ENCODE peak calls at places on chromosomes 16 and 17, in six cellular contexts. Q is neuronal stem cell, F is trophoblast cell, D is GM06990, E is cardiac fibroblast, U is iPS DF 6.9. K is an unnamed sample.

GRCh38 chr16:57153841-57154240 is 32.0 kb downstream of the PSME3IP1 start:
- DNase-seq in Q (no peak), F (no peak), D (no peak), E (no peak), U (no peak), K (no peak)

GRCh38 chr17:48179071-48179945 is 71.7 kb downstream of the SNX11 start:
- DNase-seq in Q (no peak), F (no peak), D (no peak), E (peak; percentile 7), U (no peak), K (no peak)

GRCh38 chr17:20944014-20944905 is 98.6 kb downstream of the USP22 start:
- DNase-seq in Q (no peak), F (peak; percentile 54), D (no peak), E (no peak), U (peak; percentile 50), K (no peak)

GRCh38 chr16:56985288-56985961 is 3.9 kb upstream of the NLRC5 start:
- DNase-seq in Q (no peak), F (peak; percentile 60), D (no peak), E (peak; percentile 93), U (no peak), K (peak; percentile 65)

GRCh38 chr16:53369921-53370320 is 64.3 kb upstream of the RBL2 start:
- DNase-seq in Q (no peak), F (peak; percentile 53), D (no peak), E (peak; percentile 67), U (no peak), K (no peak)

GRCh38 chr17:37373530-37374159 is 2.1 kb upstream of the C17orf78 start:
- DNase-seq in Q (peak; percentile 69), F (peak; percentile 82), D (peak; percentile 51), E (peak; percentile 90), U (peak; percentile 82), K (peak; percentile 53)

GRCh38 chr16:990516-991291 is 9.1 kb downstream of the SOX8 start:
- DNase-seq in Q (no peak), F (no peak), D (no peak), E (no peak), U (no peak), K (no peak)

GRCh38 chr17:27471321-27472269 is 15.3 kb downstream of the KSR1 start:
- DNase-seq in Q (no peak), F (peak; percentile 93), D (peak; percentile 87), E (peak; percentile 39), U (no peak), K (no peak)

GRCh38 chr17:62627219-62627903 is at the start of gene MRC2:
- DNase-seq in Q (peak; percentile 56), F (peak; percentile 86), D (peak; percentile 53), E (peak; percentile 86), U (no peak), K (peak; percentile 76)

GRCh38 chr17:73268582-73269328 is 7.1 kb upstream of the CPSF4L start:
- DNase-seq in Q (no peak), F (no peak), D (no peak), E (no peak), U (no peak), K (no peak)

GRCh38 chr16:85117418-85117817 is 5.1 kb upstream of the CIBAR2 start:
- DNase-seq in Q (no peak), F (no peak), D (no peak), E (no peak), U (no peak), K (no peak)

GRCh38 chr16:56238188-56238587 is 46.9 kb downstream of the GNAO1 start:
- DNase-seq in Q (no peak), F (no peak), D (no peak), E (no peak), U (no peak), K (no peak)

GRCh38 chr17:20214807-20215206 is 205.6 kb downstream of the SPECC1 start:
- DNase-seq in Q (no peak), F (no peak), D (no peak), E (no peak), U (no peak), K (no peak)

GRCh38 chr16:25014500-25015147 is 545 bp downstream of the ARHGAP17 start:
- DNase-seq in Q (peak; percentile 46), F (peak; percentile 57), D (no peak), E (peak; percentile 55), U (no peak), K (peak; percentile 51)

GRCh38 chr17:80887639-80888175 is 103.9 kb upstream of the CHMP6 start:
- DNase-seq in Q (no peak), F (no peak), D (no peak), E (no peak), U (no peak), K (no peak)

GRCh38 chr16:14444979-14445810 is 184.9 kb downstream of the PARN start:
- DNase-seq in Q (no peak), F (no peak), D (no peak), E (no peak), U (no peak), K (no peak)

GRCh38 chr16:69618307-69618706 is 52.5 kb downstream of the NFAT5 start:
- DNase-seq in Q (no peak), F (peak; percentile 43), D (no peak), E (peak; percentile 23), U (no peak), K (peak; percentile 27)

GRCh38 chr17:50057521-50057991 is 1.6 kb downstream of the ITGA3 start:
- DNase-seq in Q (no peak), F (no peak), D (no peak), E (no peak), U (no peak), K (no peak)

GRCh38 chr17:37179893-37180292 is 195.9 kb upstream of the C17orf78 start:
- DNase-seq in Q (no peak), F (peak; percentile 15), D (no peak), E (peak; percentile 81), U (no peak), K (no peak)

GRCh38 chr17:73464447-73464846 is 152.6 kb upstream of the CDC42EP4 start:
- DNase-seq in Q (no peak), F (no peak), D (no peak), E (no peak), U (no peak), K (no peak)

GRCh38 chr17:59791603-59792457 is 84.4 kb downstream of the VMP1 start:
- DNase-seq in Q (no peak), F (no peak), D (no peak), E (peak; percentile 94), U (no peak), K (no peak)

GRCh38 chr17:27513849-27514248 is 57.6 kb downstream of the KSR1 start:
- DNase-seq in Q (no peak), F (no peak), D (no peak), E (no peak), U (no peak), K (no peak)

GRCh38 chr16:73095142-73095791 is 47.3 kb upstream of the ZFHX3 start:
- DNase-seq in Q (no peak), F (no peak), D (no peak), E (peak; percentile 32), U (no peak), K (no peak)

DNA sequence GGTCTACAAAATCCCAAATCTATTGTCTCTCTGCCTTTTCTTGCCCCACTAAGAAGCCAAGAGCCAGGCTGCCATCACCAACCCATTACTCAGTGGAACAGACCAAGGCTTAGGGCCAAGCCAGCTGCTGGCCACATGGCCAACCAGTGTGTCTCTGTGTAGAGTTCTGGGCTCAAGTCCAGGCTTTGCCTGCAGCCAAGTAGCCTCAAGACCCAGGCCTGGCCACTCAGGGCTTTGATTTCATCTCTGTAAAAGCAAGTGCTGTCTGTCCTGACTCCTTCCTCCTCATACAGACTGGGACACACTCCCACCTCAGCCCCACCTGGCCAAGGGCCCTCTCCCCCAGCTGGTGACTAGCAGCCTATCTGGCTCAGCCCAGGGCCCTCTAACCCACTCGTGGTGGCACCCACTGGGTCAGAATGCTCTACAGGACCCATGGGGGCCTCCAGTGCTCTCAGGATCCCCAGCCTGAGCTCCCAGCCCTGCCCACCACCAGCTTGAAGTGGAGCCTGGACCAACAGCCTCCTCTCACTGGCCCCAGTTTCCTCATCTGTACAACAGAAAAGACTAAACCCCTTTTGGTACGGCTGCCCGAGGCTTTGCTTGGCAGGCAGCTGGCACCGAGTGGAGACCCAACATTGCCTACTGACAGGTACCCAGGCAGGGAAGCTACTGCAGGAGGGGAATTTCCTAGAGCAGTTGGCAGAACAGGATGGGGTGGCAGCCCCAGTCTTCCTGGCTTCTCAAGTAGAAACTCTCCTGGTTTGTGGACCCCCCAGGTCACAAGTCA is 14.4 kb downstream of the SREBF1 start:
- DNase-seq in Q (no peak), F (no peak), D (no peak), E (peak; percentile 91), U (no peak), K (peak; percentile 74)
- H3K4me3 ChIP-seq in Q (peak overlapping the region; percentile 54), F (no peak overlapping the region), D (peak overlapping the region; percentile 41), E (peak overlapping the region; percentile 53), U (no peak overlapping the region), K (peak overlapping the region; percentile 39)

GRCh38 chr17:17054636-17055035 is 12.4 kb downstream of the MPRIP start:
- DNase-seq in Q (no peak), F (no peak), D (no peak), E (no peak), U (no peak), K (no peak)
- H3K4me3 ChIP-seq in Q (no peak overlapping the region), F (no peak overlapping the region), D (no peak overlapping the region), E (no peak overlapping the region), U (no peak overlapping the region), K (no peak overlapping the region)

GRCh38 chr17:79774561-79774975 is 3.4 kb upstream of the CBX2 start:
- DNase-seq in Q (no peak), F (no peak), D (no peak), E (no peak), U (no peak), K (no peak)

GRCh38 chr17:79777844-79778503 is at the start of gene CBX2:
- DNase-seq in Q (peak; percentile 80), F (peak; percentile 81), D (peak; percentile 80), E (peak; percentile 55), U (no peak), K (peak; percentile 78)

GRCh38 chr17:79775635-79776034 is 2.3 kb upstream of the CBX2 start:
- DNase-seq in Q (no peak), F (no peak), D (no peak), E (no peak), U (no peak), K (no peak)

GRCh38 chr17:79777166-79777843 is 643 bp upstream of the CBX2 start:
- DNase-seq in Q (peak; percentile 77), F (no peak), D (peak; percentile 46), E (peak; percentile 54), U (no peak), K (peak; percentile 78)

DNA sequence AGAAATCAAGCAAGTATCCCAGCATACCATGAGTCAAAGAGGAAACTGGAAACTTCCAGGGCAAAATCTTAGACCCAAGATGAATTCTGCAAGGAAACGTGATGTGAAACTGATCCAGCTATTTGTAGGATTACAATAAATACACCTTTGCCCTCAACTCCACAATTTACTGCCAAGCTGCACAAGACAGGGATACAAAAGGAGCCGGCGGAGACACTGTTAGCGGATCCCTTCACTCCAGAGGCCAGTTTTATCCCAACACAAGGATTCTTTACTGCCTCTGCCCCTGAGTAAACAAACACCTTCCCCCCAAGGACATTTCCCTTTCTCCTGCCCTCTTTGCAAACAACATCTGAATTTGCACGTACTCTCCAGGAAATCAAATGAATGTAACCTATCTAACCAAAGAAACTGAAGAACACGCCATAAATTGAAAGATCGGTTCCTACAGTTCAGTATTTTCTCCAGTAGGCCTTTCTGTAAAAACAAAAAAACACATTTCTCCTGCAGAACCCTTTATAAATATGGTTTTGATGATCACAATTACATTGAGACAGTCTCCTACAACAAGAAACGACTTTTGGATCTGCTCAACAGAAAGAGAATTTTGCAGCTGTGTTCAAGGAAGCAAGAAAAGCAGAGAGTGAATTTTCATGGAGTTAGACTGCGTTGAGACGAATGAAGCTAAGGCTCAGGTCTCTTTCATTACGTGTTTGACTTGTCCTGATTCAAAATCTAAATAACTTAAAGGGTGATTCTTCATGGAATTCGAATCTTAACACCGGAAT is 1.4 kb upstream of the CBX2 start:
- DNase-seq in Q (no peak), F (no peak), D (no peak), E (no peak), U (no peak), K (no peak)
- H3K4me3 ChIP-seq in Q (peak overlapping the region; percentile 53), F (no peak overlapping the region), D (no peak overlapping the region), E (no peak overlapping the region), U (no peak overlapping the region), K (peak overlapping the region; percentile 57)

GRCh38 chr17:77462101-77462500 is 321.3 kb downstream of the SEC14L1 start:
- DNase-seq in Q (no peak), F (no peak), D (peak; percentile 85), E (no peak), U (no peak), K (no peak)
- H3K4me3 ChIP-seq in Q (no peak overlapping the region), F (no peak overlapping the region), D (peak overlapping the region; percentile 28), E (no peak overlapping the region), U (no peak overlapping the region), K (no peak overlapping the region)

K was measured in heart right ventricle.